ENCODE peak calls at places on chromosomes 1 and 21, in five cellular contexts. H, P, Q, E and Z are unnamed samples.

GRCh38 chr1:48530727-48531351 is 58.8 kb upstream of the SPATA6 start:
- DNase-seq in H (peak; percentile 16), P (no peak), Q (peak; percentile 96), E (peak; percentile 73), Z (peak; percentile 45)

GRCh38 chr1:31665264-31665878 is 20.7 kb upstream of the PEF1 start:
- DNase-seq in H (no peak), P (no peak), Q (no peak), E (no peak), Z (no peak)

GRCh38 chr1:81689531-81689941 is 111.2 kb upstream of the ADGRL2 start:
- DNase-seq in H (peak; percentile 15), P (no peak), Q (no peak), E (no peak), Z (no peak)

GRCh38 chr1:235872270-235872669 is 5.6 kb upstream of the LYST start:
- DNase-seq in H (no peak), P (no peak), Q (no peak), E (no peak), Z (no peak)

GRCh38 chr1:218211241-218211640 is 73.9 kb upstream of the RRP15 start:
- DNase-seq in H (no peak), P (no peak), Q (no peak), E (no peak), Z (no peak)

GRCh38 chr1:17232759-17233661 is 15.9 kb upstream of the PADI3 start:
- DNase-seq in H (no peak), P (no peak), Q (no peak), E (no peak), Z (no peak)

GRCh38 chr1:20089328-20090077 is 19.5 kb downstream of the PLA2G5 start:
- DNase-seq in H (no peak), P (no peak), Q (no peak), E (no peak), Z (no peak)

GRCh38 chr21:44926364-44927101 is 5.8 kb upstream of the ITGB2 start:
- DNase-seq in H (no peak), P (peak; percentile 16), Q (no peak), E (no peak), Z (peak; percentile 74)

GRCh38 chr1:6833804-6834203 is 48.5 kb downstream of the CAMTA1 start:
- DNase-seq in H (no peak), P (no peak), Q (no peak), E (no peak), Z (no peak)

GRCh38 chr1:30732277-30732996 is 9.1 kb upstream of the MATN1 start:
- DNase-seq in H (peak; percentile 65), P (no peak), Q (peak; percentile 25), E (no peak), Z (peak; percentile 67)

GRCh38 chr1:184028854-184029623 is 8.5 kb downstream of the COLGALT2 start:
- DNase-seq in H (no peak), P (peak; percentile 47), Q (no peak), E (peak; percentile 84), Z (no peak)

GRCh38 chr1:23619299-23620188 is 60.2 kb upstream of the ID3 start:
- DNase-seq in H (peak; percentile 87), P (no peak), Q (peak; percentile 63), E (no peak), Z (no peak)

GRCh38 chr21:16195476-16195875 is 465.7 kb downstream of the USP25 start:
- DNase-seq in H (peak; percentile 17), P (no peak), Q (no peak), E (no peak), Z (no peak)

GRCh38 chr1:28580706-28581530 is 11.1 kb upstream of the RAB42 start:
- DNase-seq in H (no peak), P (no peak), Q (peak; percentile 82), E (no peak), Z (peak; percentile 56)

GRCh38 chr21:42381347-42381984 is 14.4 kb downstream of the TMPRSS3 start:
- DNase-seq in H (no peak), P (no peak), Q (peak; percentile 67), E (no peak), Z (no peak)

GRCh38 chr1:102434421-102434820 is 437.7 kb upstream of the OLFM3 start:
- DNase-seq in H (no peak), P (no peak), Q (peak; percentile 52), E (no peak), Z (peak; percentile 32)

GRCh38 chr21:37746849-37747248 is 169.4 kb downstream of the KCNJ6 start:
- DNase-seq in H (no peak), P (no peak), Q (no peak), E (no peak), Z (no peak)

GRCh38 chr21:41767606-41768370 is 936 bp upstream of the RIPK4 start:
- DNase-seq in H (no peak), P (no peak), Q (peak; percentile 71), E (no peak), Z (no peak)

GRCh38 chr1:160951443-160952128 is 3.0 kb downstream of the ITLN2 start:
- DNase-seq in H (peak; percentile 17), P (peak; percentile 40), Q (peak; percentile 76), E (peak; percentile 67), Z (peak; percentile 65)

GRCh38 chr1:173861731-173862145 is 6.1 kb downstream of the GAS5 start:
- DNase-seq in H (no peak), P (no peak), Q (no peak), E (no peak), Z (no peak)

GRCh38 chr21:33403786-33404571 is 766 bp downstream of the IFNGR2 start:
- DNase-seq in H (peak; percentile 69), P (peak; percentile 64), Q (peak; percentile 68), E (peak; percentile 47), Z (peak; percentile 54)

GRCh38 chr1:109617291-109617801 is 2.1 kb downstream of the GNAT2 start:
- DNase-seq in H (no peak), P (no peak), Q (peak; percentile 45), E (no peak), Z (peak; percentile 51)

GRCh38 chr1:167342846-167343245 is 122.2 kb downstream of the POU2F1 start:
- DNase-seq in H (no peak), P (no peak), Q (no peak), E (no peak), Z (no peak)

GRCh38 chr1:203660931-203661484 is 34.4 kb downstream of the ATP2B4 start:
- DNase-seq in H (no peak), P (no peak), Q (no peak), E (no peak), Z (no peak)

GRCh38 chr1:159171688-159172501 is 480 bp downstream of the CADM3 start:
- DNase-seq in H (no peak), P (no peak), Q (peak; percentile 75), E (peak; percentile 42), Z (no peak)

GRCh38 chr21:37642493-37642892 is 273.8 kb downstream of the KCNJ6 start:
- DNase-seq in H (no peak), P (no peak), Q (peak; percentile 78), E (no peak), Z (no peak)

GRCh38 chr1:235979716-235980338 is 85.1 kb downstream of the NID1 start:
- DNase-seq in H (no peak), P (no peak), Q (peak; percentile 34), E (no peak), Z (no peak)

GRCh38 chr1:204304067-204304466 is 55.7 kb downstream of the PLEKHA6 start:
- DNase-seq in H (no peak), P (no peak), Q (peak; percentile 68), E (no peak), Z (no peak)

GRCh38 chr1:110875216-110875731 is 2.3 kb downstream of the CD53 start:
- DNase-seq in H (peak; percentile 64), P (no peak), Q (no peak), E (no peak), Z (peak; percentile 57)
- H3K4me3 ChIP-seq in H (peak overlapping the region; percentile 91), P (peak overlapping the region; percentile 48), Q (no peak overlapping the region), E (peak overlapping the region; percentile 41), Z (peak overlapping the region; percentile 57)

GRCh38 chr1:89996415-89997110 is 1.7 kb downstream of the ZNF326 start:
- DNase-seq in H (no peak), P (no peak), Q (no peak), E (no peak), Z (no peak)
- H3K4me3 ChIP-seq in H (peak overlapping the region; percentile 88), P (peak overlapping the region; percentile 95), Q (peak overlapping the region; percentile 96), E (peak overlapping the region; percentile 93), Z (peak overlapping the region; percentile 68)

GRCh38 chr1:9233241-9233941 is 1.2 kb upstream of the H6PD start:
- DNase-seq in H (no peak), P (peak; percentile 78), Q (no peak), E (no peak), Z (peak; percentile 80)

GRCh38 chr1:9234223-9235122 is at the start of gene H6PD:
- DNase-seq in H (peak; percentile 90), P (peak; percentile 88), Q (peak; percentile 93), E (peak; percentile 59), Z (peak; percentile 74)

GRCh38 chr1:9235560-9235959 is 986 bp downstream of the H6PD start:
- DNase-seq in H (no peak), P (no peak), Q (no peak), E (no peak), Z (no peak)

GRCh38 chr1:9235123-9235513 is 544 bp downstream of the H6PD start:
- DNase-seq in H (no peak), P (no peak), Q (no peak), E (no peak), Z (no peak)

DNA sequence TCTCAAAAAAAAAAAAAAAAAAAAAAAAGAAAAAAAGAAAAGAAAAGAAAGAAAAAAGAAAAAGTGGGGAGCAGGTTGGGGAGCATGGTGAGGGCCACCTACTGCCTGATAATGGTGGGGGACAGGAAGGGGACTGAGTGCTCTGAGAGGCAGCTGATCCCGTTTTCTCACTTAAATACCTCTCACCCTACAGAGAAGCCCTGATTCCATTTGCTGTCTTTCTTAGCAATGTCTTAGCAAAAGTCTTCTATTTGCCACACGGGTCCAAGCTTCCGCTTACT is 692 bp upstream of the H6PD start:
- DNase-seq in H (no peak), P (no peak), Q (no peak), E (no peak), Z (no peak)
- H3K4me3 ChIP-seq in H (peak overlapping the region; percentile 69), P (peak overlapping the region; percentile 79), Q (peak overlapping the region; percentile 72), E (peak overlapping the region; percentile 73), Z (peak overlapping the region; percentile 38)

GRCh38 chr1:1779691-1780597 is 1.7 kb upstream of the NADK start:
- DNase-seq in H (peak; percentile 86), P (peak; percentile 55), Q (peak; percentile 25), E (no peak), Z (peak; percentile 89)
- H3K4me3 ChIP-seq in H (peak overlapping the region; percentile 92), P (peak overlapping the region; percentile 98), Q (no peak overlapping the region), E (peak overlapping the region; percentile 90), Z (peak overlapping the region; percentile 46)

GRCh38 chr1:25816112-25816718 is 3.5 kb upstream of the MTFR1L start:
- DNase-seq in H (no peak), P (no peak), Q (no peak), E (no peak), Z (no peak)

GRCh38 chr1:25813071-25813733 is 6.6 kb upstream of the MTFR1L start:
- DNase-seq in H (no peak), P (no peak), Q (no peak), E (no peak), Z (no peak)

GRCh38 chr1:25815208-25816111 is 4.3 kb upstream of the MTFR1L start:
- DNase-seq in H (no peak), P (peak; percentile 13), Q (no peak), E (no peak), Z (no peak)

GRCh38 chr1:25813734-25814471 is 5.9 kb upstream of the MTFR1L start:
- DNase-seq in H (no peak), P (no peak), Q (no peak), E (no peak), Z (no peak)

DNA sequence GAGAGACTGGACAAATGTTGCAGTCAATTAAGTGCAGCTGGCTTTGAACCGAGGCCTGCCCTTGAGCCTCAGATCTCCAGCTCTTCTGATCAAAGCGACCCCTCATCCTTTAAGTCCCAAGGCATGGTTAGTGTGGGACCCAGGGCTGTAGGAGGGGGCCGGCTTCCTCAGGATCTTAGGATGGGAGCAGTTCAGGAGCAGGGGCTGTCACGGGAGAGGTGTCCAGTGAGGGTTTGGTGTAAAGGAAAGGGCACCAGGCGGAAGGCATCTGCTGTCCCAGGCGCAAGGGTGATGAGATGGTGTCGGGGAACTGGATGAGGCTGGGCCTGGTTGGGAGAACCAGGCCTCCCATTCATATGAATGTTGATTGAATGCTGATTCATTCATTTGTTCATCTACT is 5.1 kb upstream of the MTFR1L start:
- DNase-seq in H (no peak), P (no peak), Q (no peak), E (no peak), Z (no peak)
- H3K4me3 ChIP-seq in H (no peak overlapping the region), P (no peak overlapping the region), Q (no peak overlapping the region), E (no peak overlapping the region), Z (no peak overlapping the region)